ENCODE peak calls at places on chromosome 21, in seven cellular contexts. G, E, F, Y, X, P and K are unnamed samples.

GRCh38 chr21:41175080-41175479 is 7.1 kb downstream of the BACE2 start:
- DNase-seq in E (no peak), F (no peak), X (no peak), G (no peak), P (no peak), Y (no peak), K (no peak)

GRCh38 chr21:26389971-26390641 is 183.0 kb downstream of the CYYR1 start:
- DNase-seq in P (peak), E (no peak), G (peak), Y (peak), X (no peak), F (peak), K (no peak)

GRCh38 chr21:43797925-43798715 is 8.7 kb downstream of the RRP1 start:
- DNase-seq in Y (no peak), G (no peak), E (no peak), X (no peak), P (no peak), F (no peak), K (no peak)

GRCh38 chr21:45525153-45525909 is 16.9 kb downstream of the SLC19A1 start:
- DNase-seq in G (no peak), X (no peak), F (no peak), E (no peak), Y (no peak), P (no peak), K (no peak)

GRCh38 chr21:44742418-44743153 is 31.2 kb upstream of the TSPEAR start:
- DNase-seq in E (no peak), F (no peak), Y (peak), X (no peak), P (no peak), G (no peak), K (no peak)

GRCh38 chr21:45460611-45461368 is 55.8 kb downstream of the COL18A1 start:
- DNase-seq in X (no peak), F (peak), Y (peak), G (peak), P (no peak), E (no peak), K (no peak)

GRCh38 chr21:34020005-34020847 is 53.2 kb upstream of the MRPS6 start:
- DNase-seq in X (no peak), P (no peak), Y (no peak), G (no peak), F (no peak), E (no peak), K (no peak)

GRCh38 chr21:32055305-32055704 is 182.5 kb downstream of the HUNK start:
- DNase-seq in P (no peak), G (no peak), Y (no peak), X (no peak), E (no peak), F (no peak), K (no peak)

GRCh38 chr21:18147678-18148077 is 97.0 kb upstream of the CHODL start:
- DNase-seq in Y (no peak), P (no peak), G (no peak), X (no peak), F (peak), E (no peak), K (no peak)

GRCh38 chr21:41360072-41360821 is 1.6 kb upstream of the MX2 start:
- DNase-seq in F (no peak), G (peak), P (peak), X (no peak), E (peak), Y (peak), K (no peak)

GRCh38 chr21:45207839-45208626 is 79.7 kb downstream of the POFUT2 start:
- DNase-seq in Y (no peak), F (no peak), X (no peak), E (no peak), G (no peak), P (no peak), K (no peak)

GRCh38 chr21:16837319-16837718 is 675.5 kb upstream of the CXADR start:
- DNase-seq in P (no peak), G (no peak), F (no peak), Y (peak), E (no peak), X (no peak), K (no peak)

GRCh38 chr21:45934071-45934470 is 47.5 kb upstream of the COL6A1 start:
- DNase-seq in P (no peak), G (no peak), Y (no peak), E (no peak), X (no peak), F (no peak), K (no peak)

GRCh38 chr21:17693801-17694200 is 81.1 kb upstream of the BTG3 start:
- DNase-seq in G (no peak), P (peak), Y (no peak), X (no peak), E (no peak), F (no peak), K (no peak)

GRCh38 chr21:45634511-45635183 is 8.9 kb upstream of the PCBP3 start:
- DNase-seq in Y (peak), G (no peak), X (no peak), E (no peak), F (no peak), P (no peak), K (no peak)

GRCh38 chr21:32130031-32130891 is 148.6 kb downstream of the MIS18A start:
- DNase-seq in E (no peak), Y (no peak), F (no peak), X (no peak), G (no peak), P (no peak), K (no peak)

GRCh38 chr21:32083175-32083574 is 195.7 kb downstream of the MIS18A start:
- DNase-seq in F (no peak), Y (peak), G (peak), E (no peak), X (no peak), P (no peak), K (no peak)

GRCh38 chr21:25985990-25986389 is 184.6 kb downstream of the APP start:
- DNase-seq in Y (no peak), E (no peak), X (no peak), G (no peak), P (no peak), F (no peak), K (no peak)

GRCh38 chr21:18204931-18205330 is 39.7 kb upstream of the CHODL start:
- DNase-seq in E (no peak), Y (no peak), G (peak), X (no peak), F (peak), P (no peak), K (no peak)

GRCh38 chr21:27219068-27219467 is 252.2 kb upstream of the ADAMTS5 start:
- DNase-seq in E (no peak), X (no peak), P (no peak), F (peak), G (no peak), Y (peak), K (no peak)

GRCh38 chr21:33267250-33267649 is 1.1 kb downstream of the IL10RB start:
- DNase-seq in P (no peak), G (no peak), Y (no peak), E (no peak), X (no peak), F (no peak), K (no peak)

GRCh38 chr21:25838809-25839208 is 104.0 kb downstream of the GABPA start:
- DNase-seq in F (no peak), X (no peak), G (no peak), Y (peak), E (no peak), P (no peak), K (no peak)

GRCh38 chr21:45164124-45164511 is 89.7 kb downstream of the ADARB1 start:
- DNase-seq in Y (peak), X (no peak), E (peak), G (no peak), F (no peak), P (no peak), K (no peak)

GRCh38 chr21:45011911-45012660 is 62.3 kb upstream of the ADARB1 start:
- DNase-seq in X (peak), G (peak), F (peak), Y (peak), E (peak), P (peak), K (peak)

GRCh38 chr21:23740463-23740862 is 1866.8 kb downstream of the MRPL39 start:
- DNase-seq in Y (no peak), G (peak), F (no peak), P (no peak), X (no peak), E (no peak), K (no peak)

GRCh38 chr21:45450741-45451740 is 46.1 kb downstream of the COL18A1 start:
- DNase-seq in P (no peak), G (no peak), Y (no peak), X (no peak), F (no peak), E (no peak), K (no peak)

GRCh38 chr21:41170442-41170841 is 2.5 kb downstream of the BACE2 start:
- DNase-seq in Y (peak), G (peak), E (peak), P (peak), F (no peak), X (peak), K (no peak)

GRCh38 chr21:41220208-41220733 is 52.3 kb downstream of the BACE2 start:
- DNase-seq in F (no peak), E (no peak), Y (no peak), G (peak), X (no peak), P (peak), K (no peak)

GRCh38 chr21:17688912-17689874 is 76.5 kb upstream of the BTG3 start:
- DNase-seq in Y (peak), G (peak), E (peak), X (no peak), F (peak), P (peak), K (no peak)

GRCh38 chr21:32477424-32477745 is 64.9 kb downstream of the EVA1C start:
- DNase-seq in X (no peak), P (no peak), G (no peak), F (no peak), E (no peak), Y (no peak), K (no peak)

GRCh38 chr21:41364308-41364707 is 2.5 kb downstream of the MX2 start:
- DNase-seq in G (no peak), F (no peak), Y (no peak), X (no peak), E (no peak), P (peak), K (no peak)

GRCh38 chr21:41500931-41501381 is 7.0 kb downstream of the TMPRSS2 start:
- DNase-seq in E (no peak), F (no peak), P (no peak), G (no peak), X (no peak), Y (no peak), K (no peak)

GRCh38 chr21:34916446-34916845 is 132.7 kb downstream of the RUNX1 start:
- DNase-seq in Y (peak), G (no peak), E (no peak), X (no peak), P (no peak), F (peak), K (no peak)

GRCh38 chr21:26850116-26850643 is 5.0 kb upstream of the ADAMTS1 start:
- DNase-seq in G (peak), P (no peak), F (peak), E (no peak), Y (peak), X (peak), K (no peak)

GRCh38 chr21:44920694-44921604 is at the start of gene ITGB2:
- DNase-seq in Y (no peak), X (no peak), P (no peak), G (no peak), F (no peak), E (no peak), K (no peak)

GRCh38 chr21:45341779-45342178 is 54.1 kb upstream of the POFUT2 start:
- DNase-seq in P (no peak), Y (no peak), E (no peak), G (no peak), X (no peak), F (no peak), K (no peak)

GRCh38 chr21:33752260-33752659 is 110.0 kb downstream of the ITSN1 start:
- DNase-seq in E (no peak), G (no peak), P (no peak), F (no peak), Y (no peak), X (no peak), K (no peak)

GRCh38 chr21:27759091-27759659 is 792.3 kb upstream of the ADAMTS5 start:
- DNase-seq in F (peak), Y (no peak), G (peak), E (peak), P (no peak), X (no peak), K (peak)

GRCh38 chr21:35547946-35548774 is 499.1 kb upstream of the RUNX1 start:
- DNase-seq in F (no peak), G (no peak), E (no peak), P (no peak), Y (no peak), X (no peak), K (no peak)

GRCh38 chr21:15027056-15027455 is 37.7 kb downstream of the NRIP1 start:
- DNase-seq in F (no peak), Y (no peak), G (no peak), P (no peak), X (no peak), E (no peak), K (no peak)

GRCh38 chr21:15028186-15028585 is 36.6 kb downstream of the NRIP1 start:
- DNase-seq in Y (no peak), G (no peak), F (no peak), E (no peak), X (no peak), P (no peak), K (no peak)

GRCh38 chr21:15023782-15024181 is 41.0 kb downstream of the NRIP1 start:
- DNase-seq in Y (peak), X (no peak), E (no peak), P (no peak), F (peak), G (no peak), K (no peak)

GRCh38 chr21:15029077-15029476 is 35.7 kb downstream of the NRIP1 start:
- DNase-seq in Y (no peak), X (no peak), F (no peak), E (no peak), P (no peak), G (no peak), K (no peak)

GRCh38 chr21:15026370-15026769 is 38.4 kb downstream of the NRIP1 start:
- DNase-seq in F (no peak), E (no peak), P (no peak), X (no peak), G (no peak), Y (no peak), K (no peak)
- H4K8ac ChIP-seq in F (no peak), E (no peak), P (no peak), X (no peak), G (no peak), Y (no peak), K (no peak)

GRCh38 chr21:42651515-42652401 is 1.7 kb upstream of the PDE9A start:
- DNase-seq in X (no peak), Y (no peak), G (no peak), P (no peak), E (no peak), F (no peak), K (no peak)

GRCh38 chr21:42652527-42653491 is 612 bp upstream of the PDE9A start:
- DNase-seq in Y (peak), G (peak), F (peak), X (peak), E (peak), P (no peak), K (peak)

GRCh38 chr21:42649122-42650032 is 4.0 kb upstream of the PDE9A start:
- DNase-seq in P (no peak), Y (no peak), G (no peak), X (no peak), E (no peak), F (no peak), K (no peak)

GRCh38 chr21:42650033-42650370 is 3.4 kb upstream of the PDE9A start:
- DNase-seq in P (no peak), E (no peak), F (no peak), Y (no peak), X (no peak), G (no peak), K (no peak)

GRCh38 chr21:42650441-42651421 is 2.7 kb upstream of the PDE9A start:
- DNase-seq in G (no peak), E (no peak), F (no peak), P (no peak), Y (no peak), X (no peak), K (no peak)
- H4K8ac ChIP-seq in G (no peak), E (no peak), F (peak), P (no peak), Y (no peak), X (no peak), K (no peak)

GRCh38 chr21:37366488-37367300 is at the start of gene DYRK1A:
- DNase-seq in X (peak), E (peak), P (peak), Y (peak), G (peak), F (peak), K (peak)

GRCh38 chr21:37367301-37367757 is 756 bp downstream of the DYRK1A start:
- DNase-seq in Y (no peak), P (no peak), G (no peak), E (no peak), F (no peak), X (no peak), K (no peak)

GRCh38 chr21:37364722-37365121 is 1.9 kb upstream of the DYRK1A start:
- DNase-seq in Y (no peak), F (no peak), G (no peak), P (no peak), E (no peak), X (no peak), K (no peak)

GRCh38 chr21:37365657-37366487 is 701 bp upstream of the DYRK1A start:
- DNase-seq in E (peak), P (peak), X (peak), F (peak), Y (peak), G (peak), K (no peak)

DNA sequence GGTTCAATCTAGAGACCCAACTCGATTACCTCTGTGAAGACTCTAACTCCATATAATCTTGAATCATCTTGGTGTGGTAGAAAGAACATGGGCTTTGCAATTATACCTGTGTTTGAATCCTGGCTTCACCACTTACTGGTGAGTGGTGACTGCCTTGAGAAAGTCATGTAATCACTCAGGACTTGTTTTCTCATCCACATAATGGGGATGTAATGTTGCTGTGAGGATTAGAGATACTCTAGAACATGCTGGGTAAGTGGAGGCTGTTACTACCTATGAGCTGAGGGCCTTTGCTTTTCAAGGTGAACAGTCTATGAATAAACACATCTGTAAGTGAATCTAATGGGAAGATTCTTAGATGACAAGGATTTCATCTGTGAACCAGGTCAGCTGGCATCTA is 2.6 kb upstream of the DYRK1A start:
- DNase-seq in X (no peak), E (no peak), P (no peak), Y (no peak), G (no peak), F (no peak), K (no peak)
- H4K8ac ChIP-seq in X (no peak), E (no peak), P (no peak), Y (no peak), G (no peak), F (no peak), K (no peak)

GRCh38 chr21:30615199-30615598 is 1.0 kb upstream of the KRTAP20-1 start:
- DNase-seq in X (no peak), E (no peak), P (no peak), G (no peak), Y (no peak), F (no peak), K (no peak)

GRCh38 chr21:30612132-30612531 is 1.6 kb downstream of the KRTAP6-1 start:
- DNase-seq in Y (no peak), E (no peak), P (no peak), X (no peak), G (no peak), F (no peak), K (no peak)

GRCh38 chr21:30616125-30616524 is at the start of gene KRTAP20-1:
- DNase-seq in F (no peak), Y (no peak), X (no peak), G (no peak), P (no peak), E (no peak), K (no peak)

DNA sequence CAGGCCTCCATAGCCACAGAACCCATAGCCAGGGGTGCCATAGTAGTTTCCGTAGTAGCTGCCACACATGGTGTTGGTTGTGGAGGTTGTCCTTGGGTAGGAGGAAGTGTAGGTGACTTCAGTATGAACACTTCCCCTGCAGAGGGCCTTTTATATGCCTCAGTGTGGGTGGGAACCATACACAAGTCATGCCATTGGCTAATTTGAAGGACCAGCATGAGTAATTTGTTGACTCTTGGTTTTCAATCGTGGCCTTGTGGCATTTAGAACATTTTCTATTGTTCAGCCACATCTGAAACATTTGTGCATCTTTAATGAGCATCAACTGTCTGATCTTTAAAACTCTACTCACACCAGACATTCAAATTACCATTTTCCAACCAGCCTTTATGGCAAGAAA is at the start of gene KRTAP6-1:
- DNase-seq in E (no peak), F (no peak), P (no peak), G (no peak), Y (no peak), X (no peak), K (no peak)
- H4K8ac ChIP-seq in E (no peak), F (no peak), P (no peak), G (no peak), Y (no peak), X (peak), K (no peak)

DNA sequence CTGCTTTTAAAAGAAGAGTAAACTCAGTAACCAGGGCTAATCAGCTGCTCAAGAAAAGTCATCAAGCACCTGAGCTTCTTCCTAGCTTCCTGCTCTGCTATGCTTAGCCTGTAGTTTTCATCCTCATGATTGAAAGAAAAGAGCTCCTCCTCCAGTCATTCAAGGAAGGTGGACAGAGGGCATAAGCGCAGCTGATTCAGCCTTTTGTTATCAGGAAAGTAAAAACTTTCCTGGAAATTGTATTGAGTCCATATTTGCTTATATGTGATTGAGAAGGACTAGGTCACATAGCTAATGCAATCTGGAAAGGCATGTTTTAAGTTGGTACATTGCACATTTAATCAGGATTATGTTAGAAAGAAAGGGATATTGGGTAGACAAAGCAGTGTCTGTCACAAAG is 8.5 kb upstream of the BACH1 start:
- DNase-seq in F (no peak), E (no peak), G (no peak), P (no peak), Y (no peak), X (no peak), K (no peak)
- H4K8ac ChIP-seq in F (no peak), E (no peak), G (no peak), P (no peak), Y (no peak), X (no peak), K (no peak)